ENCODE peak calls at places on chromosomes 3 and 15, in four cellular contexts. C is T-cell, Z is NCI-H1105, W is HTR-8/SVneo. O is an unnamed sample.

GRCh38 chr15:41847206-41847605 is 8.6 kb downstream of the PLA2G4B start:
- DNase-seq in C (no peak), Z (no peak), W (no peak), O (no peak)

GRCh38 chr3:66931286-66931685 is 66.8 kb upstream of the KBTBD8 start:
- DNase-seq in C (no peak), Z (no peak), W (no peak), O (no peak)

GRCh38 chr15:39213385-39213840 is 367.5 kb upstream of the THBS1 start:
- DNase-seq in C (no peak), Z (no peak), W (peak), O (no peak)

GRCh38 chr3:127779747-127780146 is 42.6 kb downstream of the MGLL start:
- DNase-seq in C (no peak), Z (no peak), W (peak), O (no peak)

GRCh38 chr3:121981473-121981872 is 40.6 kb downstream of the ILDR1 start:
- DNase-seq in C (no peak), Z (no peak), W (no peak), O (no peak)

GRCh38 chr3:21170964-21171363 is 580.0 kb downstream of the ZNF385D start:
- DNase-seq in C (no peak), Z (no peak), W (no peak), O (no peak)

GRCh38 chr3:57973715-57974477 is 34.3 kb upstream of the FLNB start:
- DNase-seq in C (no peak), Z (no peak), W (no peak), O (no peak)

GRCh38 chr3:104291878-104292277 is 1074.8 kb upstream of the ALCAM start:
- DNase-seq in C (no peak), Z (no peak), W (no peak), O (no peak)

GRCh38 chr15:76060098-76060989 is 559 bp downstream of the TMEM266 start:
- DNase-seq in C (peak), Z (no peak), W (no peak), O (no peak)

GRCh38 chr15:83869329-83869728 is 215.4 kb downstream of the ADAMTSL3 start:
- DNase-seq in C (no peak), Z (no peak), W (no peak), O (no peak)

GRCh38 chr3:71525376-71525775 is 58.2 kb downstream of the FOXP1 start:
- DNase-seq in C (no peak), Z (no peak), W (no peak), O (no peak)

GRCh38 chr3:57518276-57518914 is 25.7 kb downstream of the DNAH12 start:
- DNase-seq in C (no peak), Z (no peak), W (peak), O (no peak)

GRCh38 chr15:71683401-71684274 is 126.7 kb upstream of the NR2E3 start:
- DNase-seq in C (no peak), Z (no peak), W (peak), O (no peak)

GRCh38 chr15:65980824-65981456 is 111.6 kb downstream of the RAB11A start:
- DNase-seq in C (no peak), Z (peak), W (peak), O (peak)

GRCh38 chr3:135805752-135806151 is 159.8 kb upstream of the PPP2R3A start:
- DNase-seq in C (no peak), Z (no peak), W (no peak), O (no peak)

GRCh38 chr3:30114918-30115317 is 491.5 kb upstream of the TGFBR2 start:
- DNase-seq in C (no peak), Z (no peak), W (no peak), O (no peak)

GRCh38 chr15:26838742-26839460 is 28.0 kb upstream of the GABRA5 start:
- DNase-seq in C (no peak), Z (no peak), W (no peak), O (no peak)

GRCh38 chr15:40372966-40373365 is 9.6 kb upstream of the KNSTRN start:
- DNase-seq in C (no peak), Z (no peak), W (no peak), O (no peak)

GRCh38 chr3:38500688-38501417 is 4.7 kb downstream of the EXOG start:
- DNase-seq in C (no peak), Z (no peak), W (no peak), O (no peak)

GRCh38 chr3:20539666-20540460 is 353.9 kb upstream of the SGO1 start:
- DNase-seq in C (no peak), Z (no peak), W (no peak), O (no peak)

GRCh38 chr15:36571301-36571700 is 8.1 kb upstream of the CDIN1 start:
- DNase-seq in C (no peak), Z (no peak), W (no peak), O (no peak)

GRCh38 chr3:142913432-142913831 is 24.5 kb upstream of the PCOLCE2 start:
- DNase-seq in C (no peak), Z (no peak), W (no peak), O (no peak)

GRCh38 chr15:80999623-81000036 is 1.1 kb upstream of the TLNRD1 start:
- DNase-seq in C (peak), Z (no peak), W (no peak), O (no peak)

GRCh38 chr15:76994001-76994400 is 925 bp upstream of the PSTPIP1 start:
- DNase-seq in C (peak), Z (no peak), W (no peak), O (no peak)

GRCh38 chr3:174949523-174949922 is 90.4 kb downstream of the NAALADL2 start:
- DNase-seq in C (no peak), Z (no peak), W (no peak), O (no peak)

GRCh38 chr3:171380711-171381435 is 79.3 kb downstream of the TNIK start:
- DNase-seq in C (no peak), Z (no peak), W (no peak), O (no peak)

GRCh38 chr15:49471733-49472132 is 48.7 kb downstream of the FGF7 start:
- DNase-seq in C (no peak), Z (no peak), W (no peak), O (no peak)

GRCh38 chr15:31389576-31389975 is 62.9 kb downstream of the KLF13 start:
- DNase-seq in C (no peak), Z (no peak), W (no peak), O (no peak)

GRCh38 chr3:157282261-157283191 is 122.6 kb upstream of the CCNL1 start:
- DNase-seq in C (no peak), Z (no peak), W (peak), O (no peak)

GRCh38 chr3:52339612-52340011 is 23.5 kb downstream of the DNAH1 start:
- DNase-seq in C (peak), Z (peak), W (peak), O (peak)

GRCh38 chr15:66702770-66703539 is 919 bp downstream of the SMAD6 start:
- DNase-seq in C (no peak), Z (no peak), W (no peak), O (no peak)

O was measured in NCI-H774.